ENCODE peak calls at places on chromosome 17, in seven cellular contexts. X is pulmonary artery endothelial cell; O is CD8-positive, alpha-beta T cell; S is neural progenitor cell; E is ACHN; M is AG04450; B is HT-29. G is an unnamed sample.

GRCh38 chr17:9057310-9057709 is 36.0 kb downstream of the NTN1 start:
- DNase-seq in M (no peak), S (no peak), B (no peak), E (no peak), O (no peak), X (no peak), G (no peak)

GRCh38 chr17:80259642-80260535 is 763 bp upstream of the RNF213 start:
- DNase-seq in E (peak), B (peak), S (peak), O (peak), X (no peak), M (no peak), G (peak)

GRCh38 chr17:43720311-43721060 is 38.1 kb downstream of the SOST start:
- DNase-seq in M (no peak), O (peak), E (peak), S (peak), X (no peak), B (peak), G (peak)

GRCh38 chr17:66964083-66964771 is at the start of gene CACNG4:
- DNase-seq in M (no peak), X (no peak), O (no peak), E (no peak), B (peak), S (peak), G (peak)

GRCh38 chr17:75693500-75694481 is 26.7 kb downstream of the SAP30BP start:
- DNase-seq in X (no peak), E (peak), M (no peak), O (no peak), B (peak), S (peak), G (peak)

GRCh38 chr17:68006797-68007196 is 10.5 kb upstream of the C17orf58 start:
- DNase-seq in O (no peak), S (no peak), M (no peak), X (no peak), B (no peak), E (no peak), G (no peak)

GRCh38 chr17:49748223-49748622 is 15.7 kb downstream of the FAM117A start:
- DNase-seq in S (no peak), M (no peak), E (no peak), X (no peak), O (no peak), B (no peak), G (no peak)

GRCh38 chr17:68906638-68907037 is 48.6 kb downstream of the ABCA8 start:
- DNase-seq in B (peak), O (no peak), M (no peak), X (no peak), S (peak), E (peak), G (no peak)

GRCh38 chr17:28711723-28712036 is at the start of gene PROCA1:
- DNase-seq in M (no peak), O (no peak), E (no peak), B (no peak), X (no peak), S (no peak), G (no peak)

GRCh38 chr17:8887834-8888703 is 20.6 kb upstream of the PIK3R6 start:
- DNase-seq in E (no peak), B (peak), X (no peak), M (no peak), S (peak), O (no peak), G (peak)

GRCh38 chr17:83186226-83186625 is 106.8 kb downstream of the METRNL start:
- DNase-seq in S (peak), O (no peak), M (no peak), B (no peak), X (no peak), E (no peak), G (peak)

GRCh38 chr17:78981010-78981888 is 1.5 kb upstream of the LGALS3BP start:
- DNase-seq in M (no peak), O (no peak), E (no peak), X (no peak), S (peak), B (no peak), G (no peak)

GRCh38 chr17:2241823-2242222 is 61.8 kb downstream of the SMG6 start:
- DNase-seq in M (no peak), S (no peak), E (no peak), B (no peak), X (no peak), O (no peak), G (no peak)

GRCh38 chr17:44687752-44688151 is 1.8 kb downstream of the CCDC43 start:
- DNase-seq in O (no peak), B (no peak), X (no peak), S (no peak), M (no peak), E (no peak), G (no peak)

G was measured in iPS-NIHi11.